ENCODE peak calls at places on chromosomes 7 and 10, in six cellular contexts. F is HT1080, W is HS-5, E is foreskin fibroblast, U is heart right ventricle, Z is HEK293T. Y is an unnamed sample.

GRCh38 chr7:145884716-145885514 is 231.7 kb upstream of the CNTNAP2 start:
- DNase-seq in F (peak), Z (no peak), U (no peak), W (no peak), E (no peak), Y (no peak)

GRCh38 chr10:52312999-52313349 is 1.1 kb upstream of the DKK1 start:
- DNase-seq in E (no peak), Z (no peak), U (no peak), W (no peak), F (no peak), Y (no peak)

GRCh38 chr7:80831996-80832395 is 86.9 kb downstream of the SEMA3C start:
- DNase-seq in Z (no peak), U (no peak), E (peak), F (no peak), W (no peak), Y (no peak)

GRCh38 chr7:128893251-128894100 is 17.0 kb downstream of the KCP start:
- DNase-seq in W (no peak), Z (no peak), U (no peak), F (no peak), E (no peak), Y (peak)

GRCh38 chr7:50608196-50608906 is 43.1 kb upstream of the DDC start:
- DNase-seq in F (no peak), W (no peak), U (no peak), Z (no peak), E (no peak), Y (no peak)

GRCh38 chr7:49848211-49848841 is 74.9 kb downstream of the VWC2 start:
- DNase-seq in E (no peak), Z (no peak), U (no peak), F (no peak), W (no peak), Y (peak)

GRCh38 chr10:77201135-77202111 is 436.2 kb downstream of the KCNMA1 start:
- DNase-seq in E (peak), F (no peak), U (no peak), W (no peak), Z (no peak), Y (peak)

GRCh38 chr7:79341902-79342301 is 111.6 kb downstream of the MAGI2 start:
- DNase-seq in U (no peak), W (no peak), Z (no peak), E (no peak), F (no peak), Y (no peak)

GRCh38 chr10:63657812-63658211 is 136.6 kb downstream of the REEP3 start:
- DNase-seq in U (no peak), W (no peak), F (no peak), Z (no peak), E (no peak), Y (no peak)

GRCh38 chr10:60828489-60828852 is 50.2 kb downstream of the CDK1 start:
- DNase-seq in W (no peak), E (peak), U (no peak), F (peak), Z (no peak), Y (peak)

GRCh38 chr10:79144341-79145173 is 75.8 kb downstream of the ZMIZ1 start:
- DNase-seq in F (no peak), U (no peak), E (no peak), W (no peak), Z (no peak), Y (no peak)

GRCh38 chr10:70675496-70676161 is 3.3 kb downstream of the ADAMTS14 start:
- DNase-seq in U (no peak), E (no peak), W (no peak), F (no peak), Z (no peak), Y (no peak)

GRCh38 chr7:114931656-114932011 is 9.7 kb downstream of the MDFIC start:
- DNase-seq in U (no peak), F (no peak), E (no peak), Z (no peak), W (no peak), Y (no peak)

Y was measured in foreskin keratinocyte.